ENCODE peak calls at places on chromosomes 7 and 10, in seven cellular contexts. S is activated CD8-positive, alpha-beta memory T cell treated with anti-CD3 and anti-CD28 coated beads for 4 hours; A is B cell; T is head of caudate nucleus; I is dermis microvascular lymphatic vessel endothelial cell; Z is endothelial cell; D is psoas muscle. X is an unnamed sample.

GRCh38 chr10:132448248-132448731 is 51.3 kb downstream of the PWWP2B start:
- DNase-seq in S (no peak), A (peak; percentile 79), T (no peak), I (no peak), Z (no peak), D (peak; percentile 81), X (no peak)

GRCh38 chr10:22846294-22846693 is 81.6 kb upstream of the ARMC3 start:
- DNase-seq in S (no peak), A (no peak), T (no peak), I (no peak), Z (no peak), D (no peak), X (no peak)

GRCh38 chr7:23373151-23374004 is 74.2 kb downstream of the MALSU1 start:
- DNase-seq in S (peak; percentile 11), A (peak; percentile 53), T (no peak), I (peak; percentile 88), Z (no peak), D (no peak), X (no peak)

GRCh38 chr10:31739759-31740158 is 188.9 kb downstream of the ARHGAP12 start:
- DNase-seq in S (no peak), A (no peak), T (no peak), I (no peak), Z (no peak), D (no peak), X (no peak)

GRCh38 chr7:117324940-117325339 is 2.1 kb upstream of the WNT2 start:
- DNase-seq in S (no peak), A (no peak), T (no peak), I (no peak), Z (no peak), D (no peak), X (no peak)

GRCh38 chr7:99928994-99929729 is at the start of gene GJC3:
- DNase-seq in S (no peak), A (peak; percentile 42), T (peak; percentile 31), I (peak; percentile 82), Z (peak; percentile 61), D (peak; percentile 46), X (peak; percentile 89)

GRCh38 chr10:122476034-122476695 is 14.8 kb downstream of the HTRA1 start:
- DNase-seq in S (no peak), A (no peak), T (no peak), I (no peak), Z (no peak), D (no peak), X (no peak)

GRCh38 chr10:75335191-75335590 is 66.4 kb downstream of the ZNF503 start:
- DNase-seq in S (no peak), A (no peak), T (no peak), I (no peak), Z (no peak), D (no peak), X (no peak)

GRCh38 chr10:35464805-35465456 is 128.6 kb downstream of the CCNY start:
- DNase-seq in S (no peak), A (no peak), T (no peak), I (no peak), Z (no peak), D (no peak), X (peak; percentile 15)

GRCh38 chr10:43255644-43256431 is 11.0 kb downstream of the RASGEF1A start:
- DNase-seq in S (no peak), A (peak; percentile 48), T (no peak), I (peak; percentile 23), Z (peak; percentile 63), D (no peak), X (peak; percentile 37)